ENCODE peak calls at places on chromosomes 3 and 15, in five cellular contexts. One of them, this sample, is unnamed.

GRCh38 chr3:141225939-141226338 is 5.7 kb upstream of the PXYLP1 start:
- DNase-seq in CD8-positive, alpha-beta memory T cell: no peak
- DNase-seq in prostate gland: no peak
- DNase-seq in upper lobe of left lung: no peak
- DNase-seq in tibial artery: no peak
- DNase-seq in this sample: no peak

GRCh38 chr3:175805825-175806224 is 946.7 kb downstream of the NAALADL2 start:
- DNase-seq in tibial artery: no peak
- DNase-seq in CD8-positive, alpha-beta memory T cell: no peak
- DNase-seq in upper lobe of left lung: no peak
- DNase-seq in prostate gland: no peak
- DNase-seq in this sample: no peak

GRCh38 chr3:58041182-58041825 is 33.1 kb downstream of the FLNB start:
- DNase-seq in CD8-positive, alpha-beta memory T cell: no peak
- DNase-seq in tibial artery: no peak
- DNase-seq in prostate gland: no peak
- DNase-seq in upper lobe of left lung: no peak
- DNase-seq in this sample: no peak

GRCh38 chr15:31108836-31109235 is 7.3 kb upstream of the TRPM1 start:
- DNase-seq in CD8-positive, alpha-beta memory T cell: no peak
- DNase-seq in upper lobe of left lung: no peak
- DNase-seq in prostate gland: no peak
- DNase-seq in tibial artery: no peak
- DNase-seq in this sample: no peak

GRCh38 chr3:104269771-104270170 is 1096.9 kb upstream of the ALCAM start:
- DNase-seq in tibial artery: no peak
- DNase-seq in prostate gland: no peak
- DNase-seq in CD8-positive, alpha-beta memory T cell: no peak
- DNase-seq in upper lobe of left lung: no peak
- DNase-seq in this sample: no peak

GRCh38 chr3:57179580-57180410 is 14.6 kb upstream of the IL17RD start:
- DNase-seq in prostate gland: no peak
- DNase-seq in CD8-positive, alpha-beta memory T cell: no peak
- DNase-seq in tibial artery: no peak
- DNase-seq in upper lobe of left lung: no peak
- DNase-seq in this sample: peak

GRCh38 chr3:20760981-20761380 is 575.0 kb upstream of the SGO1 start:
- DNase-seq in upper lobe of left lung: no peak
- DNase-seq in CD8-positive, alpha-beta memory T cell: no peak
- DNase-seq in tibial artery: no peak
- DNase-seq in prostate gland: no peak
- DNase-seq in this sample: no peak

GRCh38 chr3:47440131-47440530 is 35.6 kb downstream of the SCAP start:
- DNase-seq in upper lobe of left lung: no peak
- DNase-seq in tibial artery: no peak
- DNase-seq in CD8-positive, alpha-beta memory T cell: no peak
- DNase-seq in prostate gland: no peak
- DNase-seq in this sample: no peak

GRCh38 chr3:170003881-170004356 is 33.9 kb upstream of the GPR160 start:
- DNase-seq in upper lobe of left lung: no peak
- DNase-seq in tibial artery: no peak
- DNase-seq in CD8-positive, alpha-beta memory T cell: no peak
- DNase-seq in prostate gland: no peak
- DNase-seq in this sample: no peak

GRCh38 chr3:194259982-194260856 is 90.9 kb downstream of the CPN2 start:
- DNase-seq in prostate gland: no peak
- DNase-seq in CD8-positive, alpha-beta memory T cell: no peak
- DNase-seq in tibial artery: no peak
- DNase-seq in upper lobe of left lung: no peak
- DNase-seq in this sample: no peak

DNA sequence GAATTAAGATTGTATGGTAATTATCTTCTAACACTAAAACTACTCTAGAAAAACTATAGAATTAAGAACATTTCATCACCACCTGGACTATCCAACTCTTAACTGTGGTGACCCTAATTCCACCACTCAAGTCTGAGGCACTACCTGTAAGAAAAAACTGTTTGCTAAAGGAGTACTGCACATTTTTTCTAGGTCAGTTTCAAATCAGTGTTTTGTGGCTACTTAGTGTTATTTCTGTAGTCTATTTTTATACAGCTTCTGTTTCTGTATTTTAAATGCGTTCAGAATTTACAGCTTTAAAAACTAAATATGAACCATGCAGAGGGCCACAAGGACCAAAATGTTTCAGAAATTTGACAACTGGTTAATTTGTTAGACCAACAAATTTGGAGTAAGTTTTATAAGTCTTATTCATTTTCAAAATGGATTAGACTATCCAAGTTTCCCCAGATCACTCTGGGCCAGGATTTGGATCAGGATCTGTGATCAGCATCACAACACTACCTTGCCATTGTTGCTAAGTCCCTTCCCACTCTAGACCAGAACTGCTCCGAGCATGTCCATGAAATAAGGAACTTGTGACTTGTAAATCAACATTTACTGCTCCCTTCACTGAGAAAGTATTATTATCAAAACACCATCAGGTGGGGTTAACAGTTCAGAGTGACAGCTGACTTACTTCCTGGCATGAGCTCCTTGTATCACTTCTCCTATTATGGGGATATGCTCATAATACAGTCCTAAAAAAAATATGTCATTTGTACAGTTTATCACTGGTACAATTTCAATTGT is 8.6 kb downstream of the GLT8D1 start:
- DNase-seq in CD8-positive, alpha-beta memory T cell: no peak
- DNase-seq in prostate gland: no peak
- DNase-seq in upper lobe of left lung: no peak
- DNase-seq in tibial artery: no peak
- DNase-seq in this sample: no peak
- H3K27ac ChIP-seq in CD8-positive, alpha-beta memory T cell: no peak
- H3K27ac ChIP-seq in prostate gland: no peak
- H3K27ac ChIP-seq in upper lobe of left lung: no peak
- H3K27ac ChIP-seq in tibial artery: no peak
- H3K27ac ChIP-seq in this sample: peak

GRCh38 chr15:47411733-47412530 is 305.4 kb upstream of the SEMA6D start:
- DNase-seq in prostate gland: peak
- DNase-seq in CD8-positive, alpha-beta memory T cell: no peak
- DNase-seq in upper lobe of left lung: no peak
- DNase-seq in tibial artery: no peak
- DNase-seq in this sample: no peak
- H3K4me3 ChIP-seq in prostate gland: no peak
- H3K4me3 ChIP-seq in CD8-positive, alpha-beta memory T cell: no peak
- H3K4me3 ChIP-seq in upper lobe of left lung: no peak
- H3K4me3 ChIP-seq in tibial artery: no peak
- H3K4me3 ChIP-seq in this sample: no peak

GRCh38 chr3:46112296-46112695 is 85.0 kb upstream of the XCR1 start:
- DNase-seq in tibial artery: no peak
- DNase-seq in CD8-positive, alpha-beta memory T cell: no peak
- DNase-seq in upper lobe of left lung: no peak
- DNase-seq in prostate gland: no peak
- DNase-seq in this sample: no peak

GRCh38 chr3:46112984-46113383 is 85.7 kb upstream of the XCR1 start:
- DNase-seq in tibial artery: no peak
- DNase-seq in prostate gland: no peak
- DNase-seq in upper lobe of left lung: no peak
- DNase-seq in CD8-positive, alpha-beta memory T cell: no peak
- DNase-seq in this sample: no peak

GRCh38 chr3:46109635-46110005 is 82.3 kb upstream of the XCR1 start:
- DNase-seq in CD8-positive, alpha-beta memory T cell: no peak
- DNase-seq in prostate gland: no peak
- DNase-seq in upper lobe of left lung: no peak
- DNase-seq in tibial artery: no peak
- DNase-seq in this sample: no peak

GRCh38 chr3:46113608-46114007 is 86.3 kb upstream of the XCR1 start:
- DNase-seq in CD8-positive, alpha-beta memory T cell: no peak
- DNase-seq in upper lobe of left lung: no peak
- DNase-seq in prostate gland: no peak
- DNase-seq in tibial artery: no peak
- DNase-seq in this sample: no peak

DNA sequence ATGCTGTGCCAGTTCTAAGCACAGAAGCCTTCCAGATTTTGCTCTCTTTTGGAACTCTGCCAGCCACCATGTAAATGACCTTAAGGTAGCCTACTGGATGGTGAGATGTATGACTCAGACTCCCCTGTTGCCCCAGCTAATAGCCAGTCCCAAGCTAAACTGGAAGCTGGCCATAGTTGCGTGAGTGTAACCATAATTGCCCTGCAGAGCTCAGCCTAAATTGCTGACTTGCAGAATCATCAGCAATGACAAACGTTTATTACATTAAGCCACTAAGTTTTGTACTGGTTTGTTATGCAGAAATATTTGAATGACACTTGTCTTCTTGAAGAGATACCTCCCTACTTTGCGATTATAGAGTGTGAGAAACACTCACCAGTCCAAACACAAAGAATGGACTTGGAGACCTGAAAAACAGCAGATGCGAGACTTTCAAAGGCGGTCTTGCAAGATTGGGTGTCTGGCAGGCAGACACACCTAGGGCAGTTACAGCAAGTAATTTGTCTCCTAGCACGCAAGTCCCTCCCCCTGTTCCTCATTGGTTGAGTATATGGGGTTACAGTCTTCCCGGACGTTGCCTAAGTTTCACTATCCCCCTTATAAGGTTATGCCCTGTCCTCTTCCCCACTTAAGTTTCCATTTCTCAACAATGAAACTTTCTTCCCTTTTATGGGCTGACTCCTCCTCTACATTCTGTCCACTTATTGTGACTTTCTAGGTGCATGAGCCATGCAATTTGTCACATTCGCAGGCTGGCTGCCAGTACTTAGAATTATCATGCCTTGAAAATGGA is 83.6 kb upstream of the XCR1 start:
- DNase-seq in CD8-positive, alpha-beta memory T cell: no peak
- DNase-seq in prostate gland: no peak
- DNase-seq in upper lobe of left lung: peak
- DNase-seq in tibial artery: peak
- DNase-seq in this sample: peak
- H3K27ac ChIP-seq in CD8-positive, alpha-beta memory T cell: no peak
- H3K27ac ChIP-seq in prostate gland: no peak
- H3K27ac ChIP-seq in upper lobe of left lung: peak
- H3K27ac ChIP-seq in tibial artery: no peak
- H3K27ac ChIP-seq in this sample: no peak

GRCh38 chr15:82646250-82647044 is 716 bp downstream of the CPEB1 start:
- DNase-seq in upper lobe of left lung: no peak
- DNase-seq in prostate gland: no peak
- DNase-seq in CD8-positive, alpha-beta memory T cell: peak
- DNase-seq in tibial artery: no peak
- DNase-seq in this sample: no peak

GRCh38 chr15:82649226-82649999 is 2.2 kb upstream of the CPEB1 start:
- DNase-seq in upper lobe of left lung: no peak
- DNase-seq in prostate gland: no peak
- DNase-seq in tibial artery: no peak
- DNase-seq in CD8-positive, alpha-beta memory T cell: no peak
- DNase-seq in this sample: no peak

GRCh38 chr15:82647835-82648256 is 683 bp upstream of the CPEB1 start:
- DNase-seq in CD8-positive, alpha-beta memory T cell: peak
- DNase-seq in upper lobe of left lung: no peak
- DNase-seq in tibial artery: no peak
- DNase-seq in prostate gland: no peak
- DNase-seq in this sample: no peak

GRCh38 chr15:82648257-82649103 is 1.3 kb upstream of the CPEB1 start:
- DNase-seq in tibial artery: no peak
- DNase-seq in CD8-positive, alpha-beta memory T cell: no peak
- DNase-seq in prostate gland: no peak
- DNase-seq in upper lobe of left lung: no peak
- DNase-seq in this sample: no peak

GRCh38 chr15:82647045-82647834 is at the start of gene CPEB1:
- DNase-seq in upper lobe of left lung: no peak
- DNase-seq in tibial artery: peak
- DNase-seq in prostate gland: no peak
- DNase-seq in CD8-positive, alpha-beta memory T cell: peak
- DNase-seq in this sample: no peak
- H3K4me3 ChIP-seq in upper lobe of left lung: peak
- H3K4me3 ChIP-seq in tibial artery: peak
- H3K4me3 ChIP-seq in prostate gland: peak
- H3K4me3 ChIP-seq in CD8-positive, alpha-beta memory T cell: peak
- H3K4me3 ChIP-seq in this sample: peak

GRCh38 chr3:18097989-18098388 is 327.1 kb downstream of the SATB1 start:
- DNase-seq in CD8-positive, alpha-beta memory T cell: no peak
- DNase-seq in prostate gland: no peak
- DNase-seq in tibial artery: no peak
- DNase-seq in upper lobe of left lung: no peak
- DNase-seq in this sample: no peak

GRCh38 chr3:18097473-18097872 is 327.7 kb downstream of the SATB1 start:
- DNase-seq in tibial artery: no peak
- DNase-seq in prostate gland: no peak
- DNase-seq in CD8-positive, alpha-beta memory T cell: no peak
- DNase-seq in upper lobe of left lung: no peak
- DNase-seq in this sample: no peak

GRCh38 chr3:18098960-18099587 is 326.1 kb downstream of the SATB1 start:
- DNase-seq in tibial artery: no peak
- DNase-seq in CD8-positive, alpha-beta memory T cell: no peak
- DNase-seq in prostate gland: no peak
- DNase-seq in upper lobe of left lung: no peak
- DNase-seq in this sample: no peak

GRCh38 chr3:18100126-18100525 is 325.0 kb downstream of the SATB1 start:
- DNase-seq in upper lobe of left lung: no peak
- DNase-seq in tibial artery: no peak
- DNase-seq in CD8-positive, alpha-beta memory T cell: no peak
- DNase-seq in prostate gland: no peak
- DNase-seq in this sample: no peak

DNA sequence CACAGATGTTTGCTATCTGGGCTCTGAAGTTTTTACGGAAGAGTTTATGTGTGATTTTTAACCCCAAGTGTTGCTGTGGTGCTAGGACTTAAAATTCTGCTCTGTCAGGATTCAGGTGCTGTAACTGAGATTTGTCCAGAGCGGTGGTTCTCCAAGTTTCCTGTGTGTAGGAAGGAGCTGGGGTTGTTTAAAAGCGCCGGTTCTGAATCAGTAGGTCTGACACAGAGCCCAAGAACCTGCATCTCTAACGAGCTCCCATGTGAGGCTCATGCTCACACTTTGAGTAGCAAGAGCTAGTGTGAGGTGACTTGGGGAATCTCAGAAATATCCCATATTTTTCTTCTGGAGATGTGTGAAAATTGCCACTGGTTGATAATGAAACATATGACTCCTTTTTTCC is 325.5 kb downstream of the SATB1 start:
- DNase-seq in upper lobe of left lung: no peak
- DNase-seq in prostate gland: no peak
- DNase-seq in CD8-positive, alpha-beta memory T cell: no peak
- DNase-seq in tibial artery: no peak
- DNase-seq in this sample: no peak
- H3K27ac ChIP-seq in upper lobe of left lung: no peak
- H3K27ac ChIP-seq in prostate gland: no peak
- H3K27ac ChIP-seq in CD8-positive, alpha-beta memory T cell: no peak
- H3K27ac ChIP-seq in tibial artery: no peak
- H3K27ac ChIP-seq in this sample: no peak

GRCh38 chr15:76057332-76058000 is 2.3 kb upstream of the TMEM266 start:
- DNase-seq in upper lobe of left lung: no peak
- DNase-seq in prostate gland: peak
- DNase-seq in tibial artery: no peak
- DNase-seq in CD8-positive, alpha-beta memory T cell: peak
- DNase-seq in this sample: peak
- H3K4me3 ChIP-seq in upper lobe of left lung: no peak
- H3K4me3 ChIP-seq in prostate gland: no peak
- H3K4me3 ChIP-seq in tibial artery: no peak
- H3K4me3 ChIP-seq in CD8-positive, alpha-beta memory T cell: no peak
- H3K4me3 ChIP-seq in this sample: no peak

DNA sequence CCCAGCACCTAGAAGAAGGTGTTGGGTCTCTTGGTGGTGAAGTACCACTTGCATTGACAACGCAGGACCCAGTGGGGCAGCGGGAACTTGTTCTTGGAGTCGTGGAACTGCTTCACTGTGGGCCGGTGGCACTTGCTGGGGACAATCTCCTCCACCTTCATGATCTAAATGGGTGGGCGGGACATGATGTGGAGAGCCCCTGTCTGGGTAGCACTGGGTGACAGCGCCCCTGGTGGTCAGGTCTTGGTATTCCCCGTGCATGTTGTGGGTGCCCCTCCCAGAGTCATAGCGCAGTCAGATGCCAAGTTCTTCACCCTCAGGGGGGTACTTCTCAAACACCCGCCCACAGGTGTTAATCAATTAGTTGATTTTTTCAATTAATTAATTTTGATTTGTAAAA is 60.2 kb downstream of the AGBL1 start:
- DNase-seq in CD8-positive, alpha-beta memory T cell: no peak
- DNase-seq in tibial artery: no peak
- DNase-seq in prostate gland: no peak
- DNase-seq in upper lobe of left lung: no peak
- DNase-seq in this sample: no peak
- H3K27ac ChIP-seq in CD8-positive, alpha-beta memory T cell: no peak
- H3K27ac ChIP-seq in tibial artery: no peak
- H3K27ac ChIP-seq in prostate gland: no peak
- H3K27ac ChIP-seq in upper lobe of left lung: no peak
- H3K27ac ChIP-seq in this sample: no peak

This sample was measured in small intestine.